ENCODE peak calls at places on chromosomes 7 and 10, in five cellular contexts. Q is A549, U is HCT116, D is SK-N-SH, A is WTC11. C is an unnamed sample.

GRCh38 chr7:921581-922333 is 32.7 kb downstream of the ADAP1 start:
- DNase-seq in Q (no peak), U (no peak), D (no peak), A (peak), C (no peak)

GRCh38 chr10:48209246-48209645 is 65.2 kb downstream of the FRMPD2 start:
- DNase-seq in Q (no peak), U (no peak), D (no peak), A (no peak), C (no peak)

GRCh38 chr7:46775776-46776175 is 806.1 kb downstream of the TNS3 start:
- DNase-seq in Q (no peak), U (no peak), D (no peak), A (no peak), C (no peak)

GRCh38 chr10:50316169-50316568 is 64.9 kb upstream of the ASAH2 start:
- DNase-seq in Q (no peak), U (no peak), D (no peak), A (no peak), C (no peak)

GRCh38 chr10:30755474-30755873 is 125.9 kb upstream of the LYZL2 start:
- DNase-seq in Q (no peak), U (no peak), D (no peak), A (no peak), C (no peak)

GRCh38 chr10:108393111-108393510 is 1228.6 kb upstream of the SORCS1 start:
- DNase-seq in Q (no peak), U (no peak), D (no peak), A (no peak), C (no peak)

GRCh38 chr10:121596668-121597503 is 1.4 kb downstream of the FGFR2 start:
- DNase-seq in Q (no peak), U (no peak), D (no peak), A (peak), C (no peak)

GRCh38 chr10:35423505-35424306 is 87.4 kb downstream of the CCNY start:
- DNase-seq in Q (no peak), U (no peak), D (no peak), A (no peak), C (no peak)

GRCh38 chr10:133196936-133197758 is 32.9 kb upstream of the UTF1 start:
- DNase-seq in Q (no peak), U (no peak), D (no peak), A (peak), C (no peak)

GRCh38 chr7:24054231-24054630 is 229.8 kb upstream of the NPY start:
- DNase-seq in Q (no peak), U (no peak), D (no peak), A (no peak), C (no peak)

GRCh38 chr7:5584821-5585220 is 161.2 kb upstream of the TNRC18 start:
- DNase-seq in Q (no peak), U (no peak), D (no peak), A (no peak), C (no peak)

GRCh38 chr10:124708246-124708779 is 35.9 kb downstream of the FAM53B start:
- DNase-seq in Q (no peak), U (no peak), D (no peak), A (no peak), C (no peak)

GRCh38 chr10:104309980-104310978 is 28.0 kb downstream of the ITPRIP start:
- DNase-seq in Q (no peak), U (no peak), D (no peak), A (no peak), C (no peak)

GRCh38 chr7:18515067-18515466 is 19.5 kb downstream of the HDAC9 start:
- DNase-seq in Q (no peak), U (no peak), D (no peak), A (no peak), C (no peak)

GRCh38 chr7:148964510-148965267 is 63.6 kb downstream of the PDIA4 start:
- DNase-seq in Q (peak), U (no peak), D (no peak), A (no peak), C (peak)

GRCh38 chr7:92633211-92633906 is 43.2 kb upstream of the FAM133B start:
- DNase-seq in Q (peak), U (peak), D (no peak), A (no peak), C (peak)

GRCh38 chr10:101566333-101567164 is 21.5 kb downstream of the POLL start:
- DNase-seq in Q (no peak), U (no peak), D (peak), A (peak), C (no peak)

GRCh38 chr7:23864984-23865383 is 155.0 kb downstream of the STK31 start:
- DNase-seq in Q (peak), U (no peak), D (no peak), A (no peak), C (no peak)

GRCh38 chr10:102917314-102917961 is 656 bp upstream of the CNNM2 start:
- DNase-seq in Q (peak), U (peak), D (peak), A (peak), C (peak)

GRCh38 chr10:47020491-47020890 is 109.3 kb downstream of the PTPN20 start:
- DNase-seq in Q (no peak), U (no peak), D (no peak), A (no peak), C (peak)

GRCh38 chr7:33640732-33641131 is 264.6 kb upstream of the BMPER start:
- DNase-seq in Q (no peak), U (no peak), D (no peak), A (no peak), C (no peak)

GRCh38 chr7:44976040-44976745 is 2.6 kb downstream of the MYO1G start:
- DNase-seq in Q (no peak), U (no peak), D (no peak), A (no peak), C (no peak)

GRCh38 chr10:44885710-44886109 is 25.4 kb upstream of the TMEM72 start:
- DNase-seq in Q (no peak), U (no peak), D (no peak), A (no peak), C (no peak)

GRCh38 chr10:130421909-130422308 is 285.7 kb downstream of the GLRX3 start:
- DNase-seq in Q (no peak), U (no peak), D (no peak), A (no peak), C (no peak)

GRCh38 chr7:43260980-43261878 is 148.8 kb downstream of the HECW1 start:
- DNase-seq in Q (peak), U (peak), D (peak), A (peak), C (peak)

GRCh38 chr10:49526624-49527023 is 12.3 kb downstream of the ERCC6 start:
- DNase-seq in Q (no peak), U (no peak), D (no peak), A (no peak), C (no peak)

GRCh38 chr7:31080112-31080511 is 28.0 kb downstream of the ADCYAP1R1 start:
- DNase-seq in Q (no peak), U (no peak), D (no peak), A (no peak), C (no peak)

GRCh38 chr10:49606981-49607535 is 3.1 kb upstream of the SLC18A3 start:
- DNase-seq in Q (peak), U (no peak), D (no peak), A (peak), C (peak)

GRCh38 chr10:90849956-90850749 is 7.7 kb downstream of the HTR7 start:
- DNase-seq in Q (no peak), U (no peak), D (no peak), A (no peak), C (no peak)

GRCh38 chr10:58856508-58857240 is 319.8 kb upstream of the PHYHIPL start:
- DNase-seq in Q (peak), U (peak), D (no peak), A (peak), C (no peak)

GRCh38 chr10:70052462-70053211 is at the start of gene MACROH2A2:
- DNase-seq in Q (peak), U (peak), D (peak), A (peak), C (no peak)

GRCh38 chr10:27770181-27770580 is 24.6 kb upstream of the MKX start:
- DNase-seq in Q (no peak), U (no peak), D (no peak), A (no peak), C (no peak)

GRCh38 chr7:70574970-70575799 is 556.8 kb upstream of the GALNT17 start:
- DNase-seq in Q (no peak), U (no peak), D (peak), A (no peak), C (no peak)

GRCh38 chr7:50304158-50304910 is at the start of gene IKZF1:
- DNase-seq in Q (no peak), U (no peak), D (peak), A (peak), C (peak)

GRCh38 chr10:19819419-19820033 is 3.3 kb downstream of the PLXDC2 start:
- DNase-seq in Q (peak), U (no peak), D (peak), A (no peak), C (peak)

GRCh38 chr10:113059001-113059780 is 109.1 kb downstream of the TCF7L2 start:
- DNase-seq in Q (no peak), U (no peak), D (peak), A (no peak), C (no peak)

GRCh38 chr7:111561909-111562732 is at the start of gene IMMP2L:
- DNase-seq in Q (peak), U (peak), D (peak), A (peak), C (peak)
- TF ChIP-seq CTCF in Q (peak), U (peak), D (peak), A (no peak), C (peak)

DNA sequence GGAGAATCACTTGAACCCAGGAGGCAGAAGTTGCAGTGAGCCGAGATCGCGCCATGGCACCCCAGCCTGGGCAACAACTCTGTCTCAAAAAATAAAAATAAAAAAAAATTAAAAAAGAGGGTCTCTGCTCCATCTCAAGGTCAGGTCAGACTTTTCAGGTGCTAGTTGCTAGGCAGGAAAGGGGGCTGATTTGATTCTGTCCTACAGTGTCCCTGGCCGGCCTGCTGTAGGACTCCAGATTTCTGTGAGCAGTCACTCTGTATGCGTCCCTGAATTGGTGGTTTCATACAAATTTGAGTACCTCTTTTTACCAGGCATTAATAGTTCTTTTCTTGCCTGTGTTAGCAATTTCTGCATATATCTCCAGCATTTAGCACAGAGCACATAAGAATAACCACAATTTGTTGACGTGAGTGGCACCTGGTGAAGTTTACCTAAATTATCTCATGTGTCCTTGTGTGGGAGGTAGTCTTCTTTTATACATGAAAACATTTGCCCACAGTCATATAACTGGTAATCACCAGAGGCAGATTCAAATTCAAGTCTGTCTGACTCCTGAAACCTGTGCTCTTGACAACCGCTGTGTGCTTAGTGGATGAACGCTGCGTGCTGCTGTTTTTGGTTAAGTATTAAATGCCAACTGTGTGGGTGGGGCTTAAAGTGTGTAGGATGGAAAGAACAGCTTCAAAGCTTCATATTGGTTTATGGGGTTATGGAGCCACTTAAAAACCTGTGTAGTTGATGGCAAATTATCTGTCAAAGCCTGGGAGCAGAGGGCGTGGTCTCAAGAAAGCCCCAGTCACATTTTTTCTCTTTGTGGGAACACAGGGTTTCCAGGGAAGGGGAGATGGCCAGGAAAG is 3.2 kb upstream of the ZNF775 start:
- DNase-seq in Q (no peak), U (no peak), D (no peak), A (peak), C (peak)
- TF ChIP-seq MAX in Q (no peak), U (no peak), D (no peak), A (no peak), C (no peak)

DNA sequence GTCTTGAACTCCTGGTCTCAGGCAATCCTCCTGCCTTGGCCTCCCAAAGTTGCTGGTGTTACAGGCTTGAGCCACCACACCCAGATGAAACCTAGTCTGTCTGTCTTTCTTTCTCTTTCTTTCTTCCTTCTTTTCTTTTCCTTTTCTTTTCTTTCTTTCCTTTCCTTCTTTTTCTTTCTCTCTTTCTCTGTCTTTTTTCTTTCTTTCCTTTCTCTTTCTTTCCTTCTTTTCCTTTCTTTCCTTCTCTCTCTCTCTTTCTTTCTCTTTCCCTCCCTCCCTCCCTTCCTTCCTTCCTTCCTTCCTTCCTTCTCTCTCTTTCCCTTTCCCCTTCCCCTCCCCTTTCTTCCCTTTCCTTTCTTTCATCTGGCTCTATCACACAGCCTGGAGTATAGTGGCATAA is 185.2 kb downstream of the CACNB2 start:
- DNase-seq in Q (no peak), U (no peak), D (no peak), A (no peak), C (no peak)
- TF ChIP-seq CTCF in Q (no peak), U (no peak), D (no peak), A (no peak), C (no peak)

GRCh38 chr10:79258894-79259293 is 88.4 kb upstream of the PPIF start:
- DNase-seq in Q (no peak), U (no peak), D (peak), A (no peak), C (no peak)

GRCh38 chr10:79262959-79263746 is 84.1 kb upstream of the PPIF start:
- DNase-seq in Q (no peak), U (no peak), D (no peak), A (no peak), C (no peak)

GRCh38 chr10:79259834-79260233 is 87.4 kb upstream of the PPIF start:
- DNase-seq in Q (no peak), U (no peak), D (no peak), A (no peak), C (no peak)

GRCh38 chr10:79262131-79262530 is 85.1 kb upstream of the PPIF start:
- DNase-seq in Q (no peak), U (no peak), D (no peak), A (no peak), C (no peak)

DNA sequence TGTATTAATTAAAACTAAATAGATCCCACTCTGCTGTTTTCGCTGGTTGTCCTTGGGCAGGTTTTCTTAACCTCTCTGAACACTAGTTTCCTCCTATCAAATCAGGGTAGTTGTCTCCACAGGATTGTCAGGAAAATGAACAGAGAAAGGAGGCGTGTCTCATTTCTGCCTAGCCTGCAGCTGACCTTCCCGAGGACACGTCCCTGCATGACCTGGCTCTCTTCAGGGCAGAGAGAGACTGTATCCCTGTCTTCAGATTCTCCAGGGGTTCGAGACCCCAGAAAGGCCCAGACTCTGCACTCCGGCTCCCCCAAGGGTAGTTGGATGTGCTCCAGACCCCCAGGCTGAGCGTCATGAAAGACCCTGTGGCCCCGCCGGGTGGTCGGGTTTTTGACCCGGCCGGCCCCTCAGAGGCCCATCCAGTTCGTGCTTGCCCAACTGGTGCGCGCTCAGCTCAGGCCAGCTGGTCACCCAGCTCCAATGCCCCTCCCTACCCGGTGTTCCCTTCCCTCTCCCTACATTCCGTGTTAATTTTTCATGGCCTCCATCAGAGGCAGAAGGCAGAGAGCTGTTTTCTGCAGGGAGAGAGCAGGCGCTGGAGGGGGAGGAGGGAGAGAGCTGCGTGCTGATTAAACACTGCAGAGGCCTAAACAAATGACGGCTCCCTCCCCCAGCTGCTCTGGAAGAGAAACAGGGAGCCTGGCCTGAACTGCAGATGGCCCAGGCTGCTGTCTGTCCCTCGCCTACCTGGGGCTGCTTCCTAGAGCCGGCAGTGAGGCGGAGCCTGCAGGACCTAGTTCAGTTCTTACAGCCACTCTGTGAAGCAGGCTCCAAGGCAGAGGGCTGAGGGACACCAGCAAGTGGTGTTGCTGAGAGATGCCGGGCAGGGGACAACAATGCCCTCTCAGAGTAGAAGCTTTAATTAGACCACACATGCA is 86.2 kb upstream of the PPIF start:
- DNase-seq in Q (no peak), U (no peak), D (peak), A (peak), C (no peak)
- TF ChIP-seq MAX in Q (no peak), U (no peak), D (no peak), A (no peak), C (no peak)

DNA sequence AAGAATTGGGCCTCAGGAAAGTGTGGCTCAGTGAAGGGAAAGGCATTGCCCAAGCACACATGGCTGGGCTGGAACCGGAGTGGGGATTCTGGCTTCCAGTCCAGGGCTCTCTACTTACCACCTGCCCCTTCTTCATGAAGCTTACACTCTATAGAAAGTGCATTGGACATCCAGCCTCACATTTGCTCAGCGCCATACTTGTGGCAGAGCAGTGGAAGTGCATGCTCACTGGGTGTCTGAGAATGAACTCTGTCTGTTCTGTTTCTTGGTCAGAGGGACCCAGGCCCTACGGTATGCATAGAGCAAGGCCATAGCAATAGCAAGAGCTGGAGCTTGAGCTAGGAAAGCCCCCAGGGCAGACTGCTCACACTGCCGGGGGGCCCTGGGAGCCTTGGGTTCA is 1253.5 kb downstream of the TYW1 start:
- DNase-seq in Q (no peak), U (no peak), D (no peak), A (no peak), C (peak)
- TF ChIP-seq CTCF in Q (no peak), U (no peak), D (no peak), A (no peak), C (no peak)

GRCh38 chr7:11620406-11620805 is 211.6 kb downstream of the THSD7A start:
- DNase-seq in Q (no peak), U (no peak), D (no peak), A (no peak), C (no peak)

GRCh38 chr7:11623093-11623678 is 208.8 kb downstream of the THSD7A start:
- DNase-seq in Q (peak), U (no peak), D (no peak), A (no peak), C (no peak)

GRCh38 chr7:11630355-11630754 is 201.6 kb downstream of the THSD7A start:
- DNase-seq in Q (no peak), U (no peak), D (no peak), A (no peak), C (no peak)

GRCh38 chr7:11620822-11621395 is 211.1 kb downstream of the THSD7A start:
- DNase-seq in Q (peak), U (no peak), D (no peak), A (no peak), C (no peak)

GRCh38 chr7:11625669-11626068 is 206.3 kb downstream of the THSD7A start:
- DNase-seq in Q (peak), U (no peak), D (no peak), A (no peak), C (no peak)
- TF ChIP-seq MAX in Q (no peak), U (no peak), D (no peak), A (no peak), C (no peak)

GRCh38 chr7:11748884-11749283 is 83.1 kb downstream of the THSD7A start:
- DNase-seq in Q (peak), U (peak), D (no peak), A (no peak), C (peak)
- TF ChIP-seq CTCF in Q (peak), U (peak), D (peak), A (no peak), C (peak)

DNA sequence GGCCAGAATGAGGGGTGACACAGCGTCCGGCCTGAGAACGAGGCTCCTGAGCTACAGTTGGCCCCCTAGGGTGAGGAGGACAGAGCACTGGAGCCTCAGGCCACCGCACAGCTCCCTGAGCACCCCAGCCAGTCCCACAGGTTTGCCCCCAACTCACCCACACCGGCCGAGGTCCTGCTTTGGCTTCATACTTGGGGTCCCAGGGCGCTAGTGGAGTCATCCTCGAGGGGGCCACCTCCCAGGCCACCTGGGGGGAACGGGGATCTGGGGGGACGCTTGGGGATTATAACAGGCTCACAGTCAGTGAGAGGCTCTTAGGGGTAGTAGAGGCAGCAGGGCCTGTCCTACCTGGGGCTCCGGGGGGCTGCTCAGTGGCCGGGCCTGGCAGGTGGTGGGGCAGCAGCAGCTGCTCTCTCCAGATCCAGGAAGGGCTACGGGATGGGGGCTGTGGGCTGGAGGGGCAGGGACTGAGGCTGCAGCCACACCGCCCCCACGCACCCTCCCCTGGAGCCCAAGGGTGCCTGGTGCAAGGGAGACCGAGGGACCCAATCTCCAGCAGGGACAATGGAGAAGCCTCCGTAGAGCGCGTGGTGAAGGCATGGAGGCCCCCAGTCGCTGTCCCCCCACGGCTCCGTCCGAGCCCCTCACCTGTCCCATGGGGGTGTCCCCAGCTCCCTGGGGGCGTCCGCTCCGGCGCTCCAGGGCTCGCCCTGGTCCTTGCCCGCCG is 588 bp downstream of the SAP25 start:
- DNase-seq in Q (no peak), U (no peak), D (peak), A (no peak), C (no peak)
- TF ChIP-seq MAX in Q (no peak), U (no peak), D (no peak), A (no peak), C (no peak)